ENCODE peak calls at places on chromosomes 11 and 22, in seven cellular contexts. Y is NCI-H2081, P is neuronal stem cell, O is skeletal muscle cell, M is left ventricle myocardium superior, R is NCI-H446, N is ACHN. G is an unnamed sample.

GRCh38 chr11:107882095-107882820 is 23.7 kb upstream of the SLC35F2 start:
- DNase-seq in Y (no peak), P (no peak), O (no peak), M (no peak), R (no peak), N (no peak), G (no peak)

GRCh38 chr11:111911563-111912401 is at the start of gene CRYAB:
- DNase-seq in Y (no peak), P (no peak), O (peak; percentile 85), M (peak; percentile 91), R (peak; percentile 74), N (peak; percentile 50), G (no peak)

GRCh38 chr11:492416-493226 is 14.4 kb downstream of the RNH1 start:
- DNase-seq in Y (peak; percentile 44), P (no peak), O (no peak), M (peak; percentile 28), R (no peak), N (no peak), G (peak; percentile 52)

GRCh38 chr11:47514825-47515647 is 37.9 kb downstream of the CELF1 start:
- DNase-seq in Y (peak; percentile 41), P (no peak), O (peak; percentile 59), M (no peak), R (peak; percentile 80), N (peak; percentile 38), G (no peak)

GRCh38 chr11:100356035-100356434 is 331.1 kb upstream of the ARHGAP42 start:
- DNase-seq in Y (peak; percentile 42), P (no peak), O (no peak), M (no peak), R (no peak), N (no peak), G (peak; percentile 23)

GRCh38 chr11:69244286-69244685 is 49.7 kb upstream of the MYEOV start:
- DNase-seq in Y (no peak), P (no peak), O (no peak), M (no peak), R (no peak), N (no peak), G (no peak)

GRCh38 chr22:19518568-19519030 is 5.6 kb downstream of the CLDN5 start:
- DNase-seq in Y (no peak), P (no peak), O (no peak), M (no peak), R (no peak), N (no peak), G (no peak)

GRCh38 chr22:28063656-28064055 is 144.6 kb upstream of the PITPNB start:
- DNase-seq in Y (no peak), P (no peak), O (no peak), M (no peak), R (no peak), N (no peak), G (no peak)

GRCh38 chr11:9565822-9566560 is 7.5 kb upstream of the WEE1 start:
- DNase-seq in Y (peak; percentile 64), P (peak; percentile 89), O (peak; percentile 100), M (no peak), R (peak; percentile 30), N (peak; percentile 99), G (peak; percentile 98)

GRCh38 chr22:43392385-43392989 is 19.3 kb upstream of the MPPED1 start:
- DNase-seq in Y (no peak), P (no peak), O (no peak), M (no peak), R (no peak), N (no peak), G (no peak)

G was measured in NCI-H146.